ENCODE peak calls at places on chromosomes 2 and 18, in six cellular contexts. U is colonic mucosa, Y is Karpas-422, J is IMR-90, K is HCT116, X is H9. B is an unnamed sample.

GRCh38 chr2:215428060-215428910 is 7.6 kb downstream of the FN1 start:
- DNase-seq in U (no peak), Y (no peak), J (peak; percentile 23), K (no peak), X (no peak), B (no peak)

GRCh38 chr2:98348066-98348561 is 1.9 kb downstream of the CNGA3 start:
- DNase-seq in U (no peak), Y (no peak), J (no peak), K (no peak), X (peak; percentile 75), B (peak; percentile 80)

GRCh38 chr18:5824370-5824984 is 70.8 kb downstream of the TMEM200C start:
- DNase-seq in U (no peak), Y (no peak), J (no peak), K (no peak), X (peak; percentile 32), B (peak; percentile 45)

GRCh38 chr2:100756704-100757103 is 63.2 kb upstream of the NPAS2 start:
- DNase-seq in U (no peak), Y (no peak), J (peak; percentile 27), K (no peak), X (no peak), B (no peak)

GRCh38 chr2:99611034-99611433 is 121.2 kb upstream of the REV1 start:
- DNase-seq in U (no peak), Y (no peak), J (no peak), K (no peak), X (no peak), B (no peak)

GRCh38 chr2:187138240-187138639 is 289.3 kb upstream of the ZSWIM2 start:
- DNase-seq in U (peak; percentile 19), Y (peak; percentile 49), J (peak; percentile 21), K (peak; percentile 24), X (peak; percentile 61), B (peak; percentile 78)

GRCh38 chr18:49628993-49629795 is 67.3 kb downstream of the LIPG start:
- DNase-seq in U (peak; percentile 49), Y (no peak), J (no peak), K (no peak), X (no peak), B (peak; percentile 71)

GRCh38 chr18:63467699-63468098 is 9.1 kb upstream of the SERPINB5 start:
- DNase-seq in U (no peak), Y (no peak), J (no peak), K (no peak), X (no peak), B (no peak)

GRCh38 chr2:81445176-81445575 is 1140.6 kb upstream of the LRRTM1 start:
- DNase-seq in U (no peak), Y (no peak), J (no peak), K (no peak), X (no peak), B (no peak)

GRCh38 chr2:119756837-119757236 is 2.9 kb upstream of the PTPN4 start:
- DNase-seq in U (peak; percentile 27), Y (no peak), J (peak; percentile 87), K (peak; percentile 62), X (no peak), B (no peak)

GRCh38 chr2:106990307-106990706 is 104.3 kb upstream of the ST6GAL2 start:
- DNase-seq in U (no peak), Y (no peak), J (peak; percentile 59), K (no peak), X (no peak), B (no peak)

GRCh38 chr2:174292908-174293307 is 41.8 kb upstream of the SP9 start:
- DNase-seq in U (no peak), Y (no peak), J (no peak), K (no peak), X (no peak), B (no peak)

GRCh38 chr2:202373490-202373889 is 2.6 kb upstream of the BMPR2 start:
- DNase-seq in U (no peak), Y (no peak), J (peak; percentile 58), K (no peak), X (no peak), B (peak; percentile 37)

GRCh38 chr2:168434164-168434563 is 21.9 kb upstream of the CERS6 start:
- DNase-seq in U (peak; percentile 71), Y (no peak), J (no peak), K (no peak), X (no peak), B (no peak)

GRCh38 chr18:25253779-25254178 is 98.2 kb downstream of the ZNF521 start:
- DNase-seq in U (no peak), Y (no peak), J (no peak), K (no peak), X (no peak), B (no peak)

GRCh38 chr2:233990261-233990798 is 60.2 kb upstream of the SPP2 start:
- DNase-seq in U (no peak), Y (no peak), J (no peak), K (no peak), X (no peak), B (no peak)

GRCh38 chr2:230774348-230774951 is 61.8 kb downstream of the CAB39 start:
- DNase-seq in U (no peak), Y (no peak), J (peak; percentile 92), K (no peak), X (no peak), B (no peak)

GRCh38 chr18:35592298-35592697 is 10.8 kb downstream of the GALNT1 start:
- DNase-seq in U (no peak), Y (peak; percentile 78), J (no peak), K (no peak), X (no peak), B (no peak)

GRCh38 chr2:141942006-141942789 is 188.6 kb downstream of the LRP1B start:
- DNase-seq in U (no peak), Y (no peak), J (no peak), K (peak; percentile 2), X (no peak), B (no peak)

GRCh38 chr2:96837575-96837974 is 6.2 kb downstream of the ANKRD23 start:
- DNase-seq in U (no peak), Y (no peak), J (no peak), K (no peak), X (no peak), B (no peak)

GRCh38 chr2:71559080-71559827 is 105.9 kb downstream of the DYSF start:
- DNase-seq in U (no peak), Y (no peak), J (no peak), K (no peak), X (no peak), B (no peak)

GRCh38 chr2:50948691-50949090 is 83.2 kb downstream of the NRXN1 start:
- DNase-seq in U (no peak), Y (no peak), J (no peak), K (no peak), X (no peak), B (no peak)

GRCh38 chr18:27825735-27826477 is 351.0 kb downstream of the CDH2 start:
- DNase-seq in U (no peak), Y (no peak), J (no peak), K (no peak), X (no peak), B (no peak)

GRCh38 chr2:9228088-9228751 is 21.6 kb downstream of the ASAP2 start:
- DNase-seq in U (no peak), Y (no peak), J (peak; percentile 88), K (no peak), X (no peak), B (no peak)

GRCh38 chr2:38498039-38498438 is 104.7 kb downstream of the HNRNPLL start:
- DNase-seq in U (no peak), Y (peak; percentile 95), J (no peak), K (no peak), X (no peak), B (no peak)

GRCh38 chr2:23221236-23221635 is 163.7 kb upstream of the KLHL29 start:
- DNase-seq in U (no peak), Y (no peak), J (no peak), K (no peak), X (no peak), B (no peak)

GRCh38 chr2:217445726-217446125 is 557.1 kb downstream of the TNS1 start:
- DNase-seq in U (no peak), Y (no peak), J (no peak), K (no peak), X (no peak), B (no peak)

GRCh38 chr18:79641722-79642497 is 37.7 kb upstream of the CTDP1 start:
- DNase-seq in U (no peak), Y (no peak), J (no peak), K (no peak), X (peak; percentile 26), B (peak; percentile 41)
- H3K27me3 ChIP-seq in U (peaks cover 12% of the 10 kb centered on the region), Y (no peaks in the 10 kb centered on the region), J (peaks cover 41% of the 10 kb centered on the region), K (no peaks in the 10 kb centered on the region), X (no peaks in the 10 kb centered on the region), B (no peaks in the 10 kb centered on the region)

DNA sequence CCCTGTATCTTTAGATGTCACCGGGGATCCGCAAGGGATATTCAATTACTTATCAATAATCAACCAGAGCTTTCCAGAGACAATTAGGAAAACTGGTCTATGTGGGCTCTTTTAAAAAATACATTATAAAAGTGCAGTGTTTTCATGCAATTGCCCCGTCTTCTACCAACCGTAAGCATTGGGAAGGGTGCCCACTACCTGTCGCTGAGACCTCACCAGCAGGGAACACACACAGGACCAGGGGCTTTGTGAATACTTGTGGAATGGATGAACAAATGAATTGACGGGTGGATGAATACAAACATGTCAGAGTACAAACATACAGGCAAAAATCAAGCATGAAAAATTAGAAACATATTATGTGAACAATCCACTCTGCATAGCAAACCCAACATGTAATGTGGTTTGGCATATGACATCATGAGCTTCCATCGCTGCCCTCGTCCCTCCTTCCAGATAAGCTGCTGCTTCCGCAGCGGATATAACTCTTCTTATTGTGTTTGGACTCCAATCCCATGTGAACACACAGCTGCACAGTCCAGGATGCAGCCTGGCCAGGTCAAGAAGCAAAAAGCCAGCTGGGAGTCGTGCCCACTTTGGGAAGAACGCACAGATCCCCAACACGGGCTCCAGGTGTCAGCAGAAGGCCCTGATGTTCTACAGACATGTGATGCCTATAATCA is 5.3 kb downstream of the FHL2 start:
- DNase-seq in U (no peak), Y (no peak), J (peak; percentile 73), K (no peak), X (no peak), B (no peak)
- H3K4me1 ChIP-seq in U (peaks cover 5% of the 10 kb centered on the region), Y (no peaks in the 10 kb centered on the region), J (peaks cover 45% of the 10 kb centered on the region), K (peaks cover 48% of the 10 kb centered on the region), X (no peaks in the 10 kb centered on the region), B (no peaks in the 10 kb centered on the region)

GRCh38 chr2:223027442-223027841 is 24.5 kb upstream of the KCNE4 start:
- DNase-seq in U (no peak), Y (no peak), J (peak; percentile 81), K (no peak), X (no peak), B (no peak)
- H3K9ac ChIP-seq in U (no peak overlapping the region), Y (no peak overlapping the region), J (no peak overlapping the region), K (no peak overlapping the region), X (no peak overlapping the region), B (no peak overlapping the region)

GRCh38 chr2:232419245-232420072 is 12.8 kb downstream of the ALPG start:
- DNase-seq in U (no peak), Y (no peak), J (no peak), K (no peak), X (peak; percentile 64), B (peak; percentile 83)
- H3K27me3 ChIP-seq in U (peaks cover 41% of the 10 kb centered on the region), Y (no peaks in the 10 kb centered on the region), J (peaks cover 83% of the 10 kb centered on the region), K (no peaks in the 10 kb centered on the region), X (peaks cover 28% of the 10 kb centered on the region), B (peaks cover 93% of the 10 kb centered on the region)

DNA sequence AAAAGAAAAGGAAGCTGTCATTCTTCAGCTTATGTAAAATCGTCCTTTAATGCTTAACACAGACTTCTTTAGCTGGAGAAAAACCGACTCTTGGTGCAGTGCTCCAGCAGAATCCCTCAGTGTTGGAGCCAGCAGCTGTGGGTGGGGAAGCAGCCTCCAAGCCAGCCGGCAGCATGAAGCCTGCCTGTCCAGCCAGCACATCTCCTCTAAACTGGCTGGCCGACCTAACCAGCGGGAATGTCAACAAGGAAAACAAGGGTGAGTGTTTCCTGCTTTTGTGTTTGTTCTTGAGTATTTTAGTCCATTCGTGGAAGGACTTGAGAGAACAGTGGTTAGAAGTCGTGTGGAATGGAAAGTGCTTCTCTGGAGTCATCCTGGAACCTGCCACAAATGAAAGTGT is 38.9 kb downstream of the KDM3A start:
- DNase-seq in U (peak; percentile 22), Y (no peak), J (no peak), K (no peak), X (no peak), B (no peak)
- H3K4me1 ChIP-seq in U (no peaks in the 10 kb centered on the region), Y (no peaks in the 10 kb centered on the region), J (peaks cover 6% of the 10 kb centered on the region), K (no peaks in the 10 kb centered on the region), X (peaks cover 2% of the 10 kb centered on the region), B (no peaks in the 10 kb centered on the region)

B was measured in endodermal cell.